ENCODE peak calls at places on chromosomes 11 and 22, in four cellular contexts. X is HepG2, H is GM12878, B is K562. W is an unnamed sample.
A peak's percentile ranks its signal among the peaks of the same experiment; 100 is the strongest.

GRCh38 chr11:46612326-46612725 is 4.7 kb downstream of the HARBI1 start:
- DNase-seq in B (no peak), X (no peak), H (no peak), W (no peak)

GRCh38 chr11:113474362-113475159 is 637 bp downstream of the DRD2 start:
- DNase-seq in X (peak; percentile 28), B (peak; percentile 81), H (no peak), W (peak; percentile 80)

GRCh38 chr22:32202539-32203180 is 2.2 kb downstream of the RFPL2 start:
- DNase-seq in X (peak; percentile 68), B (peak; percentile 22), H (no peak), W (peak; percentile 64)

GRCh38 chr22:34414467-34415440 is 494.5 kb upstream of the LARGE1 start:
- DNase-seq in X (peak; percentile 84), H (peak; percentile 39), B (peak; percentile 41), W (peak; percentile 63)

GRCh38 chr22:42863349-42863911 is 6.4 kb upstream of the ARFGAP3 start:
- DNase-seq in H (peak; percentile 46), B (no peak), X (no peak), W (no peak)

GRCh38 chr11:67278135-67278938 is 10.8 kb upstream of the ANKRD13D start:
- DNase-seq in B (no peak), H (no peak), X (no peak), W (no peak)

GRCh38 chr11:43493431-43493830 is 134.7 kb downstream of the TTC17 start:
- DNase-seq in H (no peak), B (no peak), X (no peak), W (no peak)

GRCh38 chr22:36467042-36467810 is 14.2 kb downstream of the TXN2 start:
- DNase-seq in B (no peak), H (no peak), X (no peak), W (no peak)

GRCh38 chr22:29043906-29044575 is 17.6 kb downstream of the C22orf31 start:
- DNase-seq in B (no peak), H (no peak), X (no peak), W (no peak)

GRCh38 chr11:313787-314547 is at the start of gene IFITM1:
- DNase-seq in B (peak; percentile 89), H (peak; percentile 92), X (no peak), W (no peak)

GRCh38 chr11:86438685-86439084 is 64.0 kb downstream of the CCDC81 start:
- DNase-seq in H (no peak), B (peak; percentile 41), X (no peak), W (no peak)

GRCh38 chr11:16280256-16280682 is 76.1 kb downstream of the SOX6 start:
- DNase-seq in H (no peak), B (peak; percentile 97), X (no peak), W (no peak)

GRCh38 chr22:48489551-48490512 is 1337.8 kb downstream of the BRD1 start:
- DNase-seq in X (no peak), H (no peak), B (no peak), W (no peak)

DNA sequence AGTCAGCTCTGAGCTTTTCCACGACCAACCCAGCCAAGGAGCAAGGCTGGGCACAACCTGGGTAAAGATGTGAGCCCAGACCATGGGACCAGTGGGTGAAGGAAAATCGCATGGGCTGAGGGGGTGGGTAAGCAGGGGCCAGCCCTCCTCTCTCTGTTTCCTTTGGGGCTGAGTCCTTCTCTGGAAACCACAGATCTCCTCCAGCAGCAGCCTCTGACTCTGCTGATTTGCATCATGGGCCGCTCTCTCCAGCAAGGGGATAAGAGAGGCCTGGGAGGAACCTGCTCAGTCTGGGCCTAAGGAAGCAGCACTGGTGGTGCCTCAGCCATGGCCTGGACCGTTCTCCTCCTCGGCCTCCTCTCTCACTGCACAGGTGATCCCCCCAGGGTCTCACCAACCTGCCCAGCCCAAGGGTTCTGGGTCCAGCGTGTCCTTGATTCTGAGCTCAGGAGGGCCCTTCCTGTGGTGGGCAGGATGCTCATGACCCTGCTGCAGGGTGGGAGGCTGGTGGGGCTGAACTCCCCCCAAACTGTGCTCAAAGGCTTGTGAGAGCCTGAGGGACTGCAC is 67.8 kb downstream of the GGTLC2 start:
- DNase-seq in X (no peak), H (no peak), B (no peak), W (no peak)
- TF ChIP-seq TARDBP in X (no peak), H (no peak), B (no peak), W (no peak)

GRCh38 chr11:17596310-17596669 is 49.2 kb downstream of the OTOG start:
- DNase-seq in X (no peak), H (no peak), B (no peak), W (no peak)
- TF ChIP-seq SP1 in X (no peak), H (no peak), B (no peak), W (no peak)

GRCh38 chr11:92311616-92312449 is 87.2 kb downstream of the FAT3 start:
- DNase-seq in X (no peak), B (no peak), H (no peak), W (no peak)
- TF ChIP-seq TARDBP in X (no peak), B (no peak), H (no peak), W (no peak)

DNA sequence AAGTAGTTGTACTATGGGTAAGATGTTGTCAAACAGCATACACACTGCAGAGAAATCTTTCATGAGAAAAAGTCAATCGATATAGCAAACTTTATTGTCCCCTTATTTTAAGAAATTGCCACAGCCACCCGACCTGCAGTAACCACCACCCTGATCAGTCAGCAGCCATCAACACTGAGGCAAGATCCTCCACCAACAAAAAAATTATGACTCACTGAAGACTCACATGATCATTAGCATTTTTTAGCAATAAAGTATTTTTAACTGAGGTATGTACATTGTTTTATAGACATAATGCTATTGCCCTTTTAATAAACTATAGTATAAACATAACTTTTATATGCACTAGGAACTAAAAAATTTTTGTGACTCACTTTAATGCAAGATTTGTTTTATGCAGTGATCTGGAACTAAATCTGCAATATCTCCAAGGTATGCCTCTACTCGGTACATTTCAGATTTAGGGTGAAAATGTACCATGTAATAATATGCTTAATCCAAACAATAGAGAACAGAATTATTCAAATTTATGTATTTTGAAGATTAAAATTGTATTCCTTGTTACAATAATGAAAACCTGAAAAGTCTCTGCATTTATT is 79.2 kb upstream of the CEP126 start:
- DNase-seq in H (no peak), X (no peak), B (no peak), W (no peak)
- TF ChIP-seq SP1 in H (no peak), X (no peak), B (no peak), W (no peak)

GRCh38 chr11:122306776-122307479 is 190.9 kb upstream of the BLID start:
- DNase-seq in X (no peak), H (no peak), B (no peak), W (no peak)
- TF ChIP-seq TARDBP in X (no peak), H (no peak), B (no peak), W (no peak)

GRCh38 chr22:19492504-19493174 is 12.9 kb downstream of the CDC45 start:
- DNase-seq in B (no peak), X (no peak), H (no peak), W (no peak)

GRCh38 chr22:19496324-19496630 is 16.6 kb downstream of the CDC45 start:
- DNase-seq in H (no peak), B (no peak), X (no peak), W (no peak)

GRCh38 chr22:19495562-19496323 is 16.0 kb downstream of the CDC45 start:
- DNase-seq in X (peak; percentile 32), H (no peak), B (no peak), W (no peak)

GRCh38 chr22:19494001-19494560 is 14.4 kb downstream of the CDC45 start:
- DNase-seq in X (no peak), B (no peak), H (no peak), W (no peak)

GRCh38 chr22:19494676-19495173 is 15.0 kb downstream of the CDC45 start:
- DNase-seq in H (no peak), X (no peak), B (no peak), W (no peak)
- TF ChIP-seq SP1 in H (no peak), X (no peak), B (no peak), W (no peak)

DNA sequence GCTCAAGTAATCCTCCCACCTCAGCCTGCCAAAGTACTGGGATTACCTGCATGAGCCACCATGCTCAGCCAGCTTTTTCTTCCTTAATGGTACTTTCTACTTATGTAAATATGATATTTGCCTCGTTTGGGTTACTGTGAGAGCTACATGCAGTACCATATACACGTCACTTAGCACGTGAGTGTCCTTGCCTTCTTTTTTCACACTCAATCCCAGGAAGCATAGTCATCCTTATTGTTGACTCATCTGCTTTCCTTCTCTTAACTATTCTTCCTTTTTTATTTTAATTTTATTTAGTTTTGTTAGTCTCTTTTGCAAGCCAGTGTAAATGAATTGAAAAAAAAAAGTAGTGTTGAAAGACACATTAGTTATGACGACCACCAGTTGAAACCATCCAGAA is 205.9 kb downstream of the HIPK3 start:
- DNase-seq in B (no peak), H (no peak), X (no peak), W (no peak)
- TF ChIP-seq TARDBP in B (no peak), H (no peak), X (no peak), W (no peak)